ENCODE peak calls at places on chromosomes 6 and 20, in five cellular contexts. J is NCI-H1417, Y is fibroblast of the conjunctiva, Q is amygdala, H is Peyer's patch. U is an unnamed sample.
A peak's percentile ranks its signal among the peaks of the same experiment; 100 is the strongest.

GRCh38 chr6:82570083-82570482 is 206.5 kb downstream of the TPBG start:
- DNase-seq in J (peak; percentile 94), Y (no peak), Q (no peak), H (no peak), U (no peak)

GRCh38 chr6:103838457-103838856 is 1021.3 kb downstream of the HACE1 start:
- DNase-seq in J (no peak), Y (no peak), Q (no peak), H (no peak), U (no peak)

GRCh38 chr6:32689531-32690505 is 23.4 kb upstream of the HLA-DQB1 start:
- DNase-seq in J (no peak), Y (no peak), Q (no peak), H (no peak), U (no peak)

GRCh38 chr6:139927236-139927635 is 552.8 kb upstream of the CITED2 start:
- DNase-seq in J (no peak), Y (peak; percentile 84), Q (no peak), H (no peak), U (no peak)

GRCh38 chr6:42404494-42404893 is 47.2 kb downstream of the TRERF1 start:
- DNase-seq in J (no peak), Y (peak; percentile 47), Q (no peak), H (no peak), U (no peak)

GRCh38 chr6:43942011-43942442 is 172.0 kb downstream of the VEGFA start:
- DNase-seq in J (peak; percentile 8), Y (no peak), Q (no peak), H (no peak), U (no peak)

GRCh38 chr6:87837444-87837843 is 135.4 kb upstream of the AKIRIN2 start:
- DNase-seq in J (no peak), Y (no peak), Q (no peak), H (no peak), U (no peak)

GRCh38 chr6:168125429-168126001 is 46.5 kb upstream of the FRMD1 start:
- DNase-seq in J (no peak), Y (no peak), Q (no peak), H (no peak), U (no peak)

GRCh38 chr20:46646659-46647380 is 4.4 kb downstream of the SLC13A3 start:
- DNase-seq in J (no peak), Y (no peak), Q (no peak), H (no peak), U (no peak)

GRCh38 chr6:80537321-80537972 is 431.0 kb downstream of the BCKDHB start:
- DNase-seq in J (no peak), Y (no peak), Q (no peak), H (no peak), U (no peak)

GRCh38 chr20:23770384-23770783 is 19.6 kb upstream of the CST1 start:
- DNase-seq in J (no peak), Y (no peak), Q (no peak), H (no peak), U (no peak)

GRCh38 chr6:158906926-158907325 is 87.8 kb upstream of the EZR start:
- DNase-seq in J (no peak), Y (no peak), Q (no peak), H (no peak), U (no peak)

GRCh38 chr20:57851786-57852185 is 142.0 kb upstream of the PMEPA1 start:
- DNase-seq in J (no peak), Y (no peak), Q (no peak), H (no peak), U (no peak)

GRCh38 chr6:92122746-92123145 is 1296.6 kb downstream of the EPHA7 start:
- DNase-seq in J (peak; percentile 66), Y (no peak), Q (no peak), H (no peak), U (no peak)

GRCh38 chr6:152225231-152225934 is 411.8 kb downstream of the SYNE1 start:
- DNase-seq in J (no peak), Y (peak; percentile 20), Q (no peak), H (no peak), U (no peak)

GRCh38 chr6:38310061-38310460 is 329.7 kb downstream of the BTBD9 start:
- DNase-seq in J (no peak), Y (no peak), Q (no peak), H (no peak), U (no peak)

GRCh38 chr6:139821669-139822223 is 447.3 kb upstream of the CITED2 start:
- DNase-seq in J (no peak), Y (no peak), Q (no peak), H (no peak), U (no peak)

GRCh38 chr6:88547768-88548167 is 381.6 kb upstream of the CNR1 start:
- DNase-seq in J (no peak), Y (no peak), Q (no peak), H (no peak), U (no peak)

GRCh38 chr20:5825136-5825719 is 75.0 kb downstream of the SHLD1 start:
- DNase-seq in J (peak; percentile 59), Y (no peak), Q (no peak), H (no peak), U (no peak)

U was measured in central memory CD4-positive, alpha-beta T cell.